ENCODE peak calls at places on chromosomes 3 and 15, in four cellular contexts. One of them, this sample, is unnamed. For H3K27me3, the result is how much of the 10 kb centered on the place peaks cover.

GRCh38 chr3:61043156-61043555 is 208.1 kb downstream of the FHIT start:
- DNase-seq in pancreas: no peak
- DNase-seq in adrenal gland: no peak
- DNase-seq in HCT116: no peak
- DNase-seq in this sample: no peak

GRCh38 chr15:65792988-65793812 is 1.1 kb upstream of the DENND4A start:
- DNase-seq in pancreas: no peak
- DNase-seq in adrenal gland: no peak
- DNase-seq in HCT116: no peak
- DNase-seq in this sample: no peak

GRCh38 chr3:39750677-39751076 is 58.7 kb upstream of the MYRIP start:
- DNase-seq in pancreas: no peak
- DNase-seq in adrenal gland: no peak
- DNase-seq in HCT116: no peak
- DNase-seq in this sample: no peak

GRCh38 chr15:53910852-53911251 is 67.4 kb upstream of the UNC13C start:
- DNase-seq in pancreas: no peak
- DNase-seq in adrenal gland: no peak
- DNase-seq in HCT116: no peak
- DNase-seq in this sample: no peak

GRCh38 chr3:159401069-159401468 is 587.6 kb upstream of the IL12A start:
- DNase-seq in pancreas: no peak
- DNase-seq in adrenal gland: no peak
- DNase-seq in HCT116: no peak
- DNase-seq in this sample: no peak

GRCh38 chr3:23183114-23183513 is 20.0 kb upstream of the UBE2E2 start:
- DNase-seq in pancreas: no peak
- DNase-seq in adrenal gland: no peak
- DNase-seq in HCT116: no peak
- DNase-seq in this sample: no peak

GRCh38 chr3:99500485-99500884 is 137.9 kb upstream of the COL8A1 start:
- DNase-seq in pancreas: no peak
- DNase-seq in adrenal gland: no peak
- DNase-seq in HCT116: no peak
- DNase-seq in this sample: no peak

GRCh38 chr15:42084465-42085235 is 9.7 kb downstream of the PLA2G4D start:
- DNase-seq in pancreas: peak
- DNase-seq in adrenal gland: peak
- DNase-seq in HCT116: no peak
- DNase-seq in this sample: peak

GRCh38 chr15:70262591-70263274 is 165.0 kb upstream of the TLE3 start:
- DNase-seq in pancreas: no peak
- DNase-seq in adrenal gland: no peak
- DNase-seq in HCT116: no peak
- DNase-seq in this sample: no peak

GRCh38 chr3:37163262-37164020 is 10.9 kb downstream of the LRRFIP2 start:
- DNase-seq in pancreas: no peak
- DNase-seq in adrenal gland: no peak
- DNase-seq in HCT116: no peak
- DNase-seq in this sample: no peak

GRCh38 chr3:71397046-71397445 is 186.5 kb downstream of the FOXP1 start:
- DNase-seq in pancreas: no peak
- DNase-seq in adrenal gland: peak
- DNase-seq in HCT116: peak
- DNase-seq in this sample: no peak

GRCh38 chr3:59663076-59663850 is 613.4 kb upstream of the CFAP20DC start:
- DNase-seq in pancreas: no peak
- DNase-seq in adrenal gland: no peak
- DNase-seq in HCT116: no peak
- DNase-seq in this sample: no peak

GRCh38 chr15:88342666-88343065 is 86.1 kb upstream of the NTRK3 start:
- DNase-seq in pancreas: no peak
- DNase-seq in adrenal gland: no peak
- DNase-seq in HCT116: no peak
- DNase-seq in this sample: no peak

GRCh38 chr15:57098896-57099295 is 180.5 kb downstream of the TCF12 start:
- DNase-seq in pancreas: no peak
- DNase-seq in adrenal gland: no peak
- DNase-seq in HCT116: no peak
- DNase-seq in this sample: no peak

GRCh38 chr3:187336322-187336721 is 31.9 kb upstream of the RTP4 start:
- DNase-seq in pancreas: no peak
- DNase-seq in adrenal gland: no peak
- DNase-seq in HCT116: no peak
- DNase-seq in this sample: no peak

GRCh38 chr3:69079269-69080159 is 651 bp downstream of the UBA3 start:
- DNase-seq in pancreas: peak
- DNase-seq in adrenal gland: no peak
- DNase-seq in HCT116: no peak
- DNase-seq in this sample: no peak

GRCh38 chr15:101188517-101189340 is 63.1 kb downstream of the CHSY1 start:
- DNase-seq in pancreas: no peak
- DNase-seq in adrenal gland: peak
- DNase-seq in HCT116: no peak
- DNase-seq in this sample: no peak

GRCh38 chr3:50323614-50324199 is 1.2 kb upstream of the HYAL2 start:
- DNase-seq in pancreas: no peak
- DNase-seq in adrenal gland: peak
- DNase-seq in HCT116: no peak
- DNase-seq in this sample: no peak

GRCh38 chr3:50321844-50322385 is 630 bp downstream of the HYAL2 start:
- DNase-seq in pancreas: no peak
- DNase-seq in adrenal gland: no peak
- DNase-seq in HCT116: no peak
- DNase-seq in this sample: no peak

GRCh38 chr3:50324351-50325144 is 2.0 kb upstream of the HYAL2 start:
- DNase-seq in pancreas: peak
- DNase-seq in adrenal gland: peak
- DNase-seq in HCT116: peak
- DNase-seq in this sample: no peak

GRCh38 chr3:50322386-50323091 is at the start of gene HYAL2:
- DNase-seq in pancreas: no peak
- DNase-seq in adrenal gland: peak
- DNase-seq in HCT116: no peak
- DNase-seq in this sample: no peak

DNA sequence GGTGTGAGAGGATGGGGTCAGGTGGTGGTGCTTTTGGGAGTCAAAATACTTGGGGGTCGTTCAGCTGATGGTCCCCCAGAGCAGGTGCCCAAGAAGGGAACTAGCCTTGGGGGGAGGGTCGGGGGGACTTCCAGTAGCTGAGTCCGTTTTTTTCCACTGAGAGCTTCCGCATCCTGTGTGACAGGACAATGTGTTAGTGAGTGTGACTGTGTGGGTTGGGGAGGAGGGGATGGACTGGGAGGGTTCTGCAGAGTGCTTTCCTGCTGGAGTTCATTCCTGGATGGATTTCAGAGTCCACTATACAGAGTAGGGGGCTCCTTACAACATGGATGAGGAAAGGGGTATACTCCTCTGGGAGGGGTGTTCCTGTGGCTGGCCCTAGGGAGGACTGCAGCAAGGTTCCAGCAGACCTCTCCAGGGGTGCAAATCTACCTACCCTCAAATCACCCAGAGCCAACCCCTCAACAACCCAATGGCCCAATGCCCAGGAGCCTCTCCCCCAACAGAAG is 601 bp upstream of the HYAL2 start:
- DNase-seq in pancreas: no peak
- DNase-seq in adrenal gland: peak
- DNase-seq in HCT116: no peak
- DNase-seq in this sample: no peak
- H3K4me3 ChIP-seq in pancreas: no peak
- H3K4me3 ChIP-seq in adrenal gland: no peak
- H3K4me3 ChIP-seq in HCT116: no peak
- H3K4me3 ChIP-seq in this sample: no peak

GRCh38 chr3:127763816-127764215 is 58.5 kb downstream of the MGLL start:
- DNase-seq in pancreas: no peak
- DNase-seq in adrenal gland: no peak
- DNase-seq in HCT116: no peak
- DNase-seq in this sample: no peak
- H3K27ac ChIP-seq in pancreas: no peak
- H3K27ac ChIP-seq in adrenal gland: no peak
- H3K27ac ChIP-seq in HCT116: no peak
- H3K27ac ChIP-seq in this sample: peak

DNA sequence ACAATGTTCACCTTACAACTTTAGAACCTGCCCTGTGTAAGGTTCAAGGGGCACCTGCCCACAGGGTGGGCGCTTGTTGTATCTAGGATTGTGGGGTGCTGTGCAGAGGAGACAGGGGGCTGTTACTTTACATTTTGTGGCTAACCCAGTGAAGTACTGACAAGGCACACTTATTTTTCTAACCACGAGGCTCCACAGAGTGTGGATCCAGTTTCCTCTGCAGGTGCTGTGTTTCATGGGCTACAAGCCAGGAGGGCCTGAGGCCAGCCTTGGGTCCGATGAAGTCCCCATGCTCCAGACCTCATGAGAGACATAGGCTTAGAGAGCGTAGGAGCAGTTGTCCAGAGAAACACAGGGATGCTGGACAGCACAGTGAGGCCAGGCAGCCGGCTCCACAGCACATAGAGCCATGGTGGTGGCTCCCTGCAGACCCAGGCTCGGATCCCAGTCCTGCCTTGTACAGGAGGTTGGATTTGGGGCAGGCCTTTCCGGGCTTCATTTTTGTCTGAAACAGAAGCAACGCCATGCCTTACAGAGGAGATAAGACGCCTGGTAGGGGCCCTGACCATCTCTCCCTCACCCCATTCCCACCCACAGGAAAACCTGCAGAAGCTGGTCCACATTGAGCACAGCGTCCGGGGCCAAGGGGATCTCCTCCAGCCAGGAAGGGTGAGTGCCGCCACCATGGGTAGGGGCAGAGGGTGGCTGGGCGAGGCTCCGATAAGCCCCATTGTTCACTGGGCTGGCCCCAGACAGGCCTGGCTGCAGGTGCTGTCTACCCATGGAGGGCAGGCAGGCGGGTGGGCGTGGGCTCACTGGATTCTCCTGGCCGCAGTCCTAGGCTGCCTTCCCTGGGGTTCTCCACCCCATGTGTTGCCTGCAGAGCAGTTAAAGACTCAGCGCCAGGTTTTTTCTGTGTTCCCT is 40.1 kb upstream of the NR2C2 start:
- DNase-seq in pancreas: no peak
- DNase-seq in adrenal gland: no peak
- DNase-seq in HCT116: no peak
- DNase-seq in this sample: no peak
- H3K27me3 ChIP-seq in pancreas: under half
- H3K27me3 ChIP-seq in adrenal gland: under half
- H3K27me3 ChIP-seq in HCT116: under half
- H3K27me3 ChIP-seq in this sample: under half

GRCh38 chr15:83063555-83063954 is 3.5 kb downstream of the BTBD1 start:
- DNase-seq in pancreas: no peak
- DNase-seq in adrenal gland: no peak
- DNase-seq in HCT116: no peak
- DNase-seq in this sample: no peak

GRCh38 chr15:83065431-83065830 is 1.6 kb downstream of the BTBD1 start:
- DNase-seq in pancreas: no peak
- DNase-seq in adrenal gland: no peak
- DNase-seq in HCT116: no peak
- DNase-seq in this sample: no peak

GRCh38 chr15:83061680-83062079 is 5.4 kb downstream of the BTBD1 start:
- DNase-seq in pancreas: no peak
- DNase-seq in adrenal gland: no peak
- DNase-seq in HCT116: no peak
- DNase-seq in this sample: no peak

GRCh38 chr15:83064859-83065258 is 2.2 kb downstream of the BTBD1 start:
- DNase-seq in pancreas: no peak
- DNase-seq in adrenal gland: no peak
- DNase-seq in HCT116: no peak
- DNase-seq in this sample: no peak

GRCh38 chr15:83062768-83063180 is 4.3 kb downstream of the BTBD1 start:
- DNase-seq in pancreas: no peak
- DNase-seq in adrenal gland: no peak
- DNase-seq in HCT116: no peak
- DNase-seq in this sample: no peak
- H3K4me3 ChIP-seq in pancreas: no peak
- H3K4me3 ChIP-seq in adrenal gland: no peak
- H3K4me3 ChIP-seq in HCT116: no peak
- H3K4me3 ChIP-seq in this sample: peak